ENCODE peak calls at places on chromosomes 5 and 9, in seven cellular contexts. X is progenitor cell of endocrine pancreas; A is kidney epithelial cell; F is CD4-positive, alpha-beta memory T cell; B is LoVo; T is iris pigment epithelial cell; Z is stimulated activated CD8-positive, alpha-beta memory T cell treated with anti-CD3 and anti-CD28 coated beads, Interleukin-15, amount 100 ng/mL, for 1 hour. L is an unnamed sample.

GRCh38 chr5:181151146-181151545 is 3.8 kb downstream of the OR2V2 start:
- DNase-seq in X (no peak), A (no peak), F (no peak), B (no peak), T (no peak), Z (no peak), L (no peak)

GRCh38 chr5:143788401-143788800 is 23.6 kb upstream of the HMHB1 start:
- DNase-seq in X (no peak), A (no peak), F (no peak), B (no peak), T (no peak), Z (no peak), L (no peak)

GRCh38 chr9:116318463-116319271 is 165.1 kb downstream of the PAPPA start:
- DNase-seq in X (no peak), A (no peak), F (no peak), B (no peak), T (peak), Z (no peak), L (peak)

GRCh38 chr9:99595796-99596195 is 225.9 kb upstream of the NR4A3 start:
- DNase-seq in X (no peak), A (no peak), F (no peak), B (no peak), T (no peak), Z (no peak), L (no peak)

GRCh38 chr5:75168026-75168750 is 68.5 kb downstream of the ANKRD31 start:
- DNase-seq in X (no peak), A (no peak), F (no peak), B (no peak), T (no peak), Z (no peak), L (no peak)

GRCh38 chr9:12069366-12069765 is 623.8 kb upstream of the TYRP1 start:
- DNase-seq in X (no peak), A (no peak), F (no peak), B (no peak), T (no peak), Z (no peak), L (no peak)

GRCh38 chr9:92481029-92481633 is 1.2 kb downstream of the ASPN start:
- DNase-seq in X (no peak), A (no peak), F (no peak), B (peak), T (peak), Z (no peak), L (no peak)

GRCh38 chr9:101604287-101604686 is 9.5 kb upstream of the PPP3R2 start:
- DNase-seq in X (no peak), A (no peak), F (no peak), B (no peak), T (no peak), Z (no peak), L (no peak)

GRCh38 chr9:89794918-89795317 is 190.1 kb downstream of the GADD45G start:
- DNase-seq in X (no peak), A (no peak), F (no peak), B (no peak), T (no peak), Z (no peak), L (peak)

GRCh38 chr9:118230319-118230718 is 526.1 kb downstream of the TLR4 start:
- DNase-seq in X (no peak), A (no peak), F (no peak), B (no peak), T (no peak), Z (no peak), L (no peak)

GRCh38 chr9:84067851-84068250 is 87.2 kb downstream of the RMI1 start:
- DNase-seq in X (no peak), A (no peak), F (no peak), B (no peak), T (no peak), Z (no peak), L (no peak)

GRCh38 chr5:132949151-132949550 is 14.3 kb downstream of the AFF4 start:
- DNase-seq in X (no peak), A (no peak), F (no peak), B (no peak), T (no peak), Z (no peak), L (no peak)

GRCh38 chr9:95029251-95029650 is 288.3 kb downstream of the FANCC start:
- DNase-seq in X (no peak), A (no peak), F (no peak), B (no peak), T (no peak), Z (no peak), L (no peak)

GRCh38 chr9:93324191-93324834 is 127.2 kb upstream of the FAM120A start:
- DNase-seq in X (no peak), A (no peak), F (no peak), B (no peak), T (no peak), Z (no peak), L (no peak)